ENCODE peak calls at places on chromosomes 4 and X, in eight cellular contexts. One of them, this sample, is unnamed.
A peak's percentile ranks its signal among the peaks of the same experiment; 100 is the strongest.

GRCh38 chrX:11533211-11533651 is 132.5 kb downstream of the ARHGAP6 start:
- DNase-seq in fibroblast of lung: peak; percentile 78
- DNase-seq in endothelial cell of umbilical vein: peak; percentile 67
- DNase-seq in kidney: no peak
- DNase-seq in HepG2: peak; percentile 68
- DNase-seq in PC-3: peak; percentile 84
- DNase-seq in IMR-90: peak; percentile 89
- DNase-seq in mesendoderm: peak; percentile 66
- DNase-seq in this sample: peak; percentile 77

GRCh38 chr4:141899541-141899940 is 263.2 kb downstream of the IL15 start:
- DNase-seq in fibroblast of lung: no peak
- DNase-seq in endothelial cell of umbilical vein: no peak
- DNase-seq in kidney: no peak
- DNase-seq in HepG2: no peak
- DNase-seq in PC-3: peak; percentile 26
- DNase-seq in IMR-90: no peak
- DNase-seq in mesendoderm: no peak
- DNase-seq in this sample: no peak

GRCh38 chr4:160848901-160849735 is 1314.7 kb downstream of the FSTL5 start:
- DNase-seq in fibroblast of lung: peak; percentile 62
- DNase-seq in endothelial cell of umbilical vein: no peak
- DNase-seq in kidney: no peak
- DNase-seq in HepG2: no peak
- DNase-seq in PC-3: peak; percentile 40
- DNase-seq in IMR-90: no peak
- DNase-seq in mesendoderm: peak; percentile 60
- DNase-seq in this sample: peak; percentile 66

GRCh38 chr4:2356123-2357069 is 62.0 kb downstream of the ZFYVE28 start:
- DNase-seq in fibroblast of lung: no peak
- DNase-seq in endothelial cell of umbilical vein: no peak
- DNase-seq in kidney: peak; percentile 53
- DNase-seq in HepG2: no peak
- DNase-seq in PC-3: no peak
- DNase-seq in IMR-90: no peak
- DNase-seq in mesendoderm: no peak
- DNase-seq in this sample: no peak

GRCh38 chrX:110003167-110004156 is 548 bp downstream of the TMEM164 start:
- DNase-seq in fibroblast of lung: peak; percentile 8
- DNase-seq in endothelial cell of umbilical vein: no peak
- DNase-seq in kidney: peak; percentile 80
- DNase-seq in HepG2: no peak
- DNase-seq in PC-3: no peak
- DNase-seq in IMR-90: no peak
- DNase-seq in mesendoderm: peak; percentile 44
- DNase-seq in this sample: peak; percentile 38

GRCh38 chr4:186693159-186693815 is 30.4 kb downstream of the FAT1 start:
- DNase-seq in fibroblast of lung: peak; percentile 96
- DNase-seq in endothelial cell of umbilical vein: no peak
- DNase-seq in kidney: peak; percentile 81
- DNase-seq in HepG2: no peak
- DNase-seq in PC-3: peak; percentile 90
- DNase-seq in IMR-90: peak; percentile 87
- DNase-seq in mesendoderm: no peak
- DNase-seq in this sample: peak; percentile 52

GRCh38 chr4:12211636-12212035 is 782.9 kb upstream of the HS3ST1 start:
- DNase-seq in fibroblast of lung: no peak
- DNase-seq in endothelial cell of umbilical vein: no peak
- DNase-seq in kidney: no peak
- DNase-seq in HepG2: no peak
- DNase-seq in PC-3: no peak
- DNase-seq in IMR-90: no peak
- DNase-seq in mesendoderm: no peak
- DNase-seq in this sample: no peak

GRCh38 chr4:183266386-183266785 is 53.7 kb downstream of the CLDN22 start:
- DNase-seq in fibroblast of lung: peak; percentile 31
- DNase-seq in endothelial cell of umbilical vein: no peak
- DNase-seq in kidney: no peak
- DNase-seq in HepG2: no peak
- DNase-seq in PC-3: no peak
- DNase-seq in IMR-90: peak; percentile 51
- DNase-seq in mesendoderm: no peak
- DNase-seq in this sample: peak; percentile 44

GRCh38 chr4:26522478-26522877 is 32.2 kb upstream of the CCKAR start:
- DNase-seq in fibroblast of lung: peak; percentile 84
- DNase-seq in endothelial cell of umbilical vein: no peak
- DNase-seq in kidney: no peak
- DNase-seq in HepG2: no peak
- DNase-seq in PC-3: peak; percentile 45
- DNase-seq in IMR-90: peak; percentile 70
- DNase-seq in mesendoderm: no peak
- DNase-seq in this sample: no peak

GRCh38 chrX:40090961-40091360 is 6.8 kb downstream of the BCOR start:
- DNase-seq in fibroblast of lung: no peak
- DNase-seq in endothelial cell of umbilical vein: no peak
- DNase-seq in kidney: no peak
- DNase-seq in HepG2: no peak
- DNase-seq in PC-3: no peak
- DNase-seq in IMR-90: no peak
- DNase-seq in mesendoderm: no peak
- DNase-seq in this sample: no peak

GRCh38 chr4:84683486-84683885 is 100.6 kb downstream of the CDS1 start:
- DNase-seq in fibroblast of lung: no peak
- DNase-seq in endothelial cell of umbilical vein: no peak
- DNase-seq in kidney: no peak
- DNase-seq in HepG2: no peak
- DNase-seq in PC-3: no peak
- DNase-seq in IMR-90: no peak
- DNase-seq in mesendoderm: no peak
- DNase-seq in this sample: peak; percentile 16

GRCh38 chr4:82380344-82380743 is 6.6 kb upstream of the HNRNPD start:
- DNase-seq in fibroblast of lung: no peak
- DNase-seq in endothelial cell of umbilical vein: no peak
- DNase-seq in kidney: peak; percentile 90
- DNase-seq in HepG2: no peak
- DNase-seq in PC-3: peak; percentile 91
- DNase-seq in IMR-90: no peak
- DNase-seq in mesendoderm: no peak
- DNase-seq in this sample: no peak

GRCh38 chr4:13024147-13025105 is 459.7 kb downstream of the RAB28 start:
- DNase-seq in fibroblast of lung: no peak
- DNase-seq in endothelial cell of umbilical vein: no peak
- DNase-seq in kidney: no peak
- DNase-seq in HepG2: no peak
- DNase-seq in PC-3: no peak
- DNase-seq in IMR-90: no peak
- DNase-seq in mesendoderm: no peak
- DNase-seq in this sample: no peak

GRCh38 chrX:48893556-48894348 is 3.8 kb downstream of the TIMM17B start:
- DNase-seq in fibroblast of lung: no peak
- DNase-seq in endothelial cell of umbilical vein: no peak
- DNase-seq in kidney: peak; percentile 48
- DNase-seq in HepG2: no peak
- DNase-seq in PC-3: no peak
- DNase-seq in IMR-90: no peak
- DNase-seq in mesendoderm: no peak
- DNase-seq in this sample: no peak

DNA sequence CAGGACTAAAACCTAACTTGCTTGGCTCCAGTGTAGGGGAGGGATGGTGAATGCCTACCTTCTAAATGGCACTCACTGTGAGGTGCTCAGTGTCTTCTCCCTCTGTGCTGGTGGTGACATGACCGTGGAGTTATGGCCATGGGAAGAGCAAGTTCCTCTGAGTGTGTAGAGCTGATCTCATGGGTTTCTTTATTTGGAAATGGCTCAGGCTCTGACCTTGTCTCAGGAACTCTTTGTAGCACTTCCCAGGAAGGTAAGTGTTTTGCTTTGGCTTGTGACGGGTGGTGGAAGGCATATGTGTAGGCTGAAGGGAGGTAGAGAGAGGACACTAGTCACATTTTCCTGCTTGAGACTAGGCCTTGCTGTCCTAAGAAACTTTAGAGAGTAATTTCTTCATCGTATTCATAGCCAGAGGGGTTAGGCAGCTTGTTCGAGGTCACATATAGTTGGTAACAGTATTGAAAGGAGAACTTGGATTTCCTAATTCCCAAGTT is 6.5 kb downstream of the MSN start:
- DNase-seq in fibroblast of lung: no peak
- DNase-seq in endothelial cell of umbilical vein: no peak
- DNase-seq in kidney: no peak
- DNase-seq in HepG2: no peak
- DNase-seq in PC-3: no peak
- DNase-seq in IMR-90: no peak
- DNase-seq in mesendoderm: no peak
- DNase-seq in this sample: no peak
- H3K9ac ChIP-seq in fibroblast of lung: no peak overlapping the region
- H3K9ac ChIP-seq in endothelial cell of umbilical vein: peak overlapping the region; percentile 47
- H3K9ac ChIP-seq in kidney: no peak overlapping the region
- H3K9ac ChIP-seq in HepG2: no peak overlapping the region
- H3K9ac ChIP-seq in PC-3: no peak overlapping the region
- H3K9ac ChIP-seq in IMR-90: peak overlapping the region; percentile 26
- H3K9ac ChIP-seq in mesendoderm: no peak overlapping the region
- H3K9ac ChIP-seq in this sample: peak overlapping the region; percentile 39

GRCh38 chr4:47463235-47463956 is at the start of gene COMMD8:
- DNase-seq in fibroblast of lung: peak; percentile 94
- DNase-seq in endothelial cell of umbilical vein: peak; percentile 96
- DNase-seq in kidney: peak; percentile 99
- DNase-seq in HepG2: peak; percentile 92
- DNase-seq in PC-3: peak; percentile 82
- DNase-seq in IMR-90: peak; percentile 95
- DNase-seq in mesendoderm: peak; percentile 99
- DNase-seq in this sample: peak; percentile 97
- H3K9ac ChIP-seq in fibroblast of lung: peak within 1 kb of the TSS; percentile 85
- H3K9ac ChIP-seq in endothelial cell of umbilical vein: peak within 1 kb of the TSS; percentile 77
- H3K9ac ChIP-seq in kidney: peak within 1 kb of the TSS; percentile 90
- H3K9ac ChIP-seq in HepG2: peak within 1 kb of the TSS; percentile 75
- H3K9ac ChIP-seq in PC-3: peak within 1 kb of the TSS; percentile 70
- H3K9ac ChIP-seq in IMR-90: peak within 1 kb of the TSS; percentile 53
- H3K9ac ChIP-seq in mesendoderm: peak within 1 kb of the TSS; percentile 69
- H3K9ac ChIP-seq in this sample: peak within 1 kb of the TSS; percentile 85

DNA sequence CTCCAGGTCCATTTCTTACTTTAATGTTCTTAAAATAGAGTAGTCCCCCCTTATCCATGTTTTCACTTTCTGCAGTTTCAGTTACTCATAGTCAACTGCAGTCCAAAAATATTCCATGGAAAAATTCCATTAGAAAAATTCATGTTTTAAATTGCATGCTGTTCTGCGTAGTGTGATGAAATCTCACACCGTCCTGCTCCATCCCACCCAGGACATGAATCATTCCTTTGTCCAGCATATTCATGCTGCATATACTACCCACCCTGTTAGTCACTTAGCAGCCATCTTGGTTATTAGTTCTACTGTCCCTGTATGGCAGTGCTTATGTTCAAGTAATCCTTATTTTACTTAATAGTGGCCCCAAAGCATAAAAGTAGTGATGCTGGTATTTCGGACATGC is 5.4 kb upstream of the PDLIM5 start:
- DNase-seq in fibroblast of lung: peak; percentile 92
- DNase-seq in endothelial cell of umbilical vein: no peak
- DNase-seq in kidney: no peak
- DNase-seq in HepG2: no peak
- DNase-seq in PC-3: peak; percentile 39
- DNase-seq in IMR-90: peak; percentile 95
- DNase-seq in mesendoderm: no peak
- DNase-seq in this sample: peak; percentile 49
- H3K9ac ChIP-seq in fibroblast of lung: no peak overlapping the region
- H3K9ac ChIP-seq in endothelial cell of umbilical vein: no peak overlapping the region
- H3K9ac ChIP-seq in kidney: no peak overlapping the region
- H3K9ac ChIP-seq in HepG2: no peak overlapping the region
- H3K9ac ChIP-seq in PC-3: no peak overlapping the region
- H3K9ac ChIP-seq in IMR-90: no peak overlapping the region
- H3K9ac ChIP-seq in mesendoderm: no peak overlapping the region
- H3K9ac ChIP-seq in this sample: peak overlapping the region; percentile 63

DNA sequence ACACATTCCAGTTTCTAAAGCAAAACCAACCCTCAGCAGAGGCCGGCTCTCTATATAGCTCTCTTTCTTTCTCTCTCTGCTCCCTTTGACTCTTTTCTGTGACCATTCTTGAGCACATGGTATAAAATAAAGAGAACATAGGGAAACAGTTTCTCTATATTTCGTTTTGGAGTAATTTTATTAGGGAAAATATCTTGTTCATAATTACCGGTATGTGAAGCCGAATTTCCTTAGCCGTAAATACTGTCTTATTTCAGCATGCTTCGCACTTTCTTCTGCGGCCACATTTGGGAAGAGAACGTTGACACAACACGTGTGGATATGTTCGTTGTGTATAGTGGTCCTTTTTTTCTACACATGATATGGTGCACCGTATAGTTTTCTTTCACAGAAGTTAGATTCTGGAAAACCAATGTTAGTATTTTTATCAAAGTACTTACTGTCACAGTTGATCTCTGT is 4.9 kb upstream of the LEF1 start:
- DNase-seq in fibroblast of lung: no peak
- DNase-seq in endothelial cell of umbilical vein: no peak
- DNase-seq in kidney: no peak
- DNase-seq in HepG2: no peak
- DNase-seq in PC-3: no peak
- DNase-seq in IMR-90: no peak
- DNase-seq in mesendoderm: no peak
- DNase-seq in this sample: no peak
- H3K9ac ChIP-seq in fibroblast of lung: no peak overlapping the region
- H3K9ac ChIP-seq in endothelial cell of umbilical vein: peak overlapping the region; percentile 14
- H3K9ac ChIP-seq in kidney: no peak overlapping the region
- H3K9ac ChIP-seq in HepG2: no peak overlapping the region
- H3K9ac ChIP-seq in PC-3: no peak overlapping the region
- H3K9ac ChIP-seq in IMR-90: no peak overlapping the region
- H3K9ac ChIP-seq in mesendoderm: peak overlapping the region; percentile 77
- H3K9ac ChIP-seq in this sample: peak overlapping the region; percentile 76

This sample was measured in mesenchymal stem cell.